ENCODE peak calls at places on chromosomes 3 and 15, in six cellular contexts. X is coronary artery; B is effector CD4-positive, alpha-beta T cell; L is astrocyte of the spinal cord; U is psoas muscle; W is esophagus muscularis mucosa. S is an unnamed sample.

GRCh38 chr3:66823532-66823931 is 174.6 kb upstream of the KBTBD8 start:
- DNase-seq in X (no peak), B (no peak), L (no peak), U (no peak), W (no peak), S (no peak)

GRCh38 chr15:41115652-41116115 is 396 bp downstream of the INO80 start:
- DNase-seq in X (peak), B (peak), L (no peak), U (peak), W (no peak), S (peak)

GRCh38 chr15:51759557-51760070 is 8.2 kb downstream of the TMOD2 start:
- DNase-seq in X (no peak), B (no peak), L (peak), U (no peak), W (no peak), S (no peak)

GRCh38 chr3:185822221-185822956 is 2.5 kb downstream of the IGF2BP2 start:
- DNase-seq in X (no peak), B (no peak), L (peak), U (no peak), W (no peak), S (no peak)

GRCh38 chr3:8857720-8858367 is 88.4 kb upstream of the OXTR start:
- DNase-seq in X (no peak), B (no peak), L (no peak), U (no peak), W (no peak), S (no peak)

GRCh38 chr15:45630958-45631691 is 3.7 kb upstream of the SQOR start:
- DNase-seq in X (no peak), B (no peak), L (peak), U (no peak), W (no peak), S (no peak)

GRCh38 chr3:160697628-160698382 is 20.8 kb downstream of the ARL14 start:
- DNase-seq in X (no peak), B (no peak), L (peak), U (no peak), W (no peak), S (no peak)

GRCh38 chr3:15646924-15647511 is 45.5 kb downstream of the BTD start:
- DNase-seq in X (peak), B (no peak), L (peak), U (peak), W (no peak), S (no peak)

GRCh38 chr3:185846041-185846440 is 21.2 kb upstream of the IGF2BP2 start:
- DNase-seq in X (no peak), B (no peak), L (no peak), U (no peak), W (no peak), S (no peak)

GRCh38 chr3:178325330-178325729 is 210.9 kb upstream of the KCNMB2 start:
- DNase-seq in X (no peak), B (no peak), L (peak), U (no peak), W (no peak), S (no peak)

GRCh38 chr15:57213783-57214366 is 162.4 kb upstream of the CGNL1 start:
- DNase-seq in X (no peak), B (no peak), L (peak), U (no peak), W (no peak), S (no peak)

GRCh38 chr3:172355836-172356235 is 92.4 kb downstream of the GHSR start:
- DNase-seq in X (no peak), B (no peak), L (peak), U (no peak), W (no peak), S (no peak)

GRCh38 chr15:96107922-96108321 is 222.6 kb upstream of the NR2F2 start:
- DNase-seq in X (no peak), B (no peak), L (peak), U (no peak), W (no peak), S (no peak)

GRCh38 chr15:42056934-42057743 is 36.3 kb upstream of the PLA2G4E start:
- DNase-seq in X (peak), B (peak), L (peak), U (peak), W (no peak), S (no peak)

GRCh38 chr3:38507120-38507519 is 11.0 kb downstream of the EXOG start:
- DNase-seq in X (no peak), B (no peak), L (no peak), U (no peak), W (no peak), S (no peak)

GRCh38 chr15:101560722-101561583 is 71.4 kb upstream of the PCSK6 start:
- DNase-seq in X (peak), B (no peak), L (no peak), U (no peak), W (peak), S (no peak)

GRCh38 chr3:58528629-58529028 is 8.4 kb downstream of the ACOX2 start:
- DNase-seq in X (no peak), B (no peak), L (peak), U (no peak), W (peak), S (no peak)

GRCh38 chr15:75229191-75230015 is 27.7 kb downstream of the C15orf39 start:
- DNase-seq in X (no peak), B (no peak), L (no peak), U (peak), W (no peak), S (no peak)

GRCh38 chr3:107897471-107898180 is 193.2 kb downstream of the CD47 start:
- DNase-seq in X (no peak), B (no peak), L (peak), U (no peak), W (no peak), S (no peak)

GRCh38 chr15:91302588-91303439 is 202.8 kb downstream of the SV2B start:
- DNase-seq in X (no peak), B (no peak), L (peak), U (no peak), W (no peak), S (peak)

GRCh38 chr3:104941785-104942184 is 424.9 kb upstream of the ALCAM start:
- DNase-seq in X (no peak), B (no peak), L (no peak), U (no peak), W (no peak), S (no peak)

GRCh38 chr3:152050782-152051405 is 177.5 kb downstream of the SUCNR1 start:
- DNase-seq in X (no peak), B (no peak), L (no peak), U (no peak), W (no peak), S (no peak)

GRCh38 chr3:192772495-192772894 is 45.2 kb upstream of the FGF12 start:
- DNase-seq in X (no peak), B (no peak), L (peak), U (no peak), W (no peak), S (no peak)

GRCh38 chr15:29568840-29569532 is 253.3 kb downstream of the TJP1 start:
- DNase-seq in X (no peak), B (no peak), L (no peak), U (no peak), W (peak), S (peak)

GRCh38 chr3:50652709-50653108 is 22.0 kb upstream of the DOCK3 start:
- DNase-seq in X (no peak), B (peak), L (no peak), U (peak), W (no peak), S (no peak)

GRCh38 chr15:31149987-31150386 is 48.5 kb upstream of the TRPM1 start:
- DNase-seq in X (no peak), B (no peak), L (no peak), U (no peak), W (no peak), S (no peak)

GRCh38 chr3:11134794-11135193 is 19.5 kb upstream of the HRH1 start:
- DNase-seq in X (no peak), B (no peak), L (no peak), U (no peak), W (no peak), S (no peak)

GRCh38 chr15:48775556-48775955 is 35.3 kb downstream of the CEP152 start:
- DNase-seq in X (no peak), B (no peak), L (no peak), U (no peak), W (no peak), S (no peak)

GRCh38 chr15:90343391-90343790 is 8.7 kb upstream of the ZNF774 start:
- DNase-seq in X (no peak), B (no peak), L (no peak), U (no peak), W (no peak), S (no peak)

GRCh38 chr3:79517766-79518413 is 249.9 kb downstream of the ROBO1 start:
- DNase-seq in X (no peak), B (no peak), L (peak), U (no peak), W (no peak), S (no peak)

GRCh38 chr3:172892158-172892557 is 141.6 kb downstream of the ECT2 start:
- DNase-seq in X (no peak), B (no peak), L (peak), U (no peak), W (no peak), S (no peak)

GRCh38 chr3:134373278-134373941 is 837 bp downstream of the AMOTL2 start:
- DNase-seq in X (peak), B (no peak), L (peak), U (peak), W (peak), S (no peak)

GRCh38 chr15:28952666-28953491 is 67.1 kb downstream of the APBA2 start:
- DNase-seq in X (peak), B (no peak), L (no peak), U (no peak), W (no peak), S (no peak)

GRCh38 chr3:57127849-57128566 is 37.1 kb downstream of the IL17RD start:
- DNase-seq in X (no peak), B (no peak), L (peak), U (no peak), W (no peak), S (no peak)

GRCh38 chr3:127761101-127761802 is 61.1 kb downstream of the MGLL start:
- DNase-seq in X (no peak), B (no peak), L (no peak), U (peak), W (no peak), S (no peak)

S was measured in CMK.